ENCODE peak calls at places on chromosome 2, in nine cellular contexts. One of them, this sample, is unnamed.

GRCh38 chr2:191831410-191831994 is 15.4 kb downstream of the CAVIN2 start:
- DNase-seq in HCT116: no peak
- DNase-seq in heart left ventricle: no peak
- DNase-seq in A549: no peak
- DNase-seq in endothelial cell of umbilical vein: peak; percentile 85
- DNase-seq in uterus: no peak
- DNase-seq in stomach: no peak
- DNase-seq in IMR-90: no peak
- DNase-seq in body of pancreas: no peak
- DNase-seq in this sample: no peak

GRCh38 chr2:171702781-171703556 is 15.7 kb downstream of the DYNC1I2 start:
- DNase-seq in stomach: no peak
- DNase-seq in heart left ventricle: no peak
- DNase-seq in uterus: no peak
- DNase-seq in A549: no peak
- DNase-seq in endothelial cell of umbilical vein: peak; percentile 19
- DNase-seq in IMR-90: peak; percentile 49
- DNase-seq in HCT116: no peak
- DNase-seq in body of pancreas: no peak
- DNase-seq in this sample: no peak

GRCh38 chr2:173288561-173288960 is 66.1 kb upstream of the CDCA7 start:
- DNase-seq in stomach: no peak
- DNase-seq in endothelial cell of umbilical vein: no peak
- DNase-seq in heart left ventricle: no peak
- DNase-seq in HCT116: no peak
- DNase-seq in A549: peak; percentile 30
- DNase-seq in IMR-90: peak; percentile 77
- DNase-seq in uterus: no peak
- DNase-seq in body of pancreas: no peak
- DNase-seq in this sample: no peak

GRCh38 chr2:160555420-160555819 is 61.8 kb upstream of the RBMS1 start:
- DNase-seq in HCT116: no peak
- DNase-seq in body of pancreas: no peak
- DNase-seq in stomach: no peak
- DNase-seq in A549: no peak
- DNase-seq in IMR-90: no peak
- DNase-seq in endothelial cell of umbilical vein: no peak
- DNase-seq in heart left ventricle: no peak
- DNase-seq in uterus: no peak
- DNase-seq in this sample: no peak

GRCh38 chr2:238285653-238286082 is 2.7 kb downstream of the PER2 start:
- DNase-seq in stomach: peak; percentile 91
- DNase-seq in HCT116: no peak
- DNase-seq in endothelial cell of umbilical vein: no peak
- DNase-seq in body of pancreas: peak; percentile 98
- DNase-seq in A549: peak; percentile 82
- DNase-seq in uterus: peak; percentile 88
- DNase-seq in heart left ventricle: peak; percentile 78
- DNase-seq in IMR-90: peak; percentile 94
- DNase-seq in this sample: no peak

GRCh38 chr2:189164732-189165131 is 14.8 kb downstream of the COL5A2 start:
- DNase-seq in A549: no peak
- DNase-seq in uterus: peak; percentile 58
- DNase-seq in HCT116: no peak
- DNase-seq in stomach: no peak
- DNase-seq in IMR-90: peak; percentile 80
- DNase-seq in heart left ventricle: peak; percentile 35
- DNase-seq in body of pancreas: no peak
- DNase-seq in endothelial cell of umbilical vein: no peak
- DNase-seq in this sample: no peak

GRCh38 chr2:197198890-197199289 is 111.7 kb downstream of the ANKRD44 start:
- DNase-seq in uterus: peak; percentile 43
- DNase-seq in IMR-90: no peak
- DNase-seq in HCT116: no peak
- DNase-seq in stomach: peak; percentile 68
- DNase-seq in endothelial cell of umbilical vein: no peak
- DNase-seq in heart left ventricle: peak; percentile 55
- DNase-seq in A549: no peak
- DNase-seq in body of pancreas: peak; percentile 64
- DNase-seq in this sample: peak; percentile 12

GRCh38 chr2:157302492-157303099 is 23.0 kb downstream of the ERMN start:
- DNase-seq in heart left ventricle: no peak
- DNase-seq in endothelial cell of umbilical vein: peak; percentile 58
- DNase-seq in A549: peak; percentile 31
- DNase-seq in stomach: no peak
- DNase-seq in IMR-90: peak; percentile 44
- DNase-seq in HCT116: peak; percentile 13
- DNase-seq in uterus: no peak
- DNase-seq in body of pancreas: peak; percentile 37
- DNase-seq in this sample: peak; percentile 80

GRCh38 chr2:11488809-11489208 is 22.8 kb upstream of the E2F6 start:
- DNase-seq in endothelial cell of umbilical vein: no peak
- DNase-seq in uterus: no peak
- DNase-seq in HCT116: no peak
- DNase-seq in stomach: no peak
- DNase-seq in IMR-90: no peak
- DNase-seq in heart left ventricle: no peak
- DNase-seq in A549: no peak
- DNase-seq in body of pancreas: no peak
- DNase-seq in this sample: no peak

GRCh38 chr2:33412920-33413319 is 63.5 kb upstream of the RASGRP3 start:
- DNase-seq in IMR-90: peak; percentile 76
- DNase-seq in A549: peak; percentile 55
- DNase-seq in endothelial cell of umbilical vein: peak; percentile 82
- DNase-seq in HCT116: peak; percentile 18
- DNase-seq in stomach: no peak
- DNase-seq in body of pancreas: no peak
- DNase-seq in heart left ventricle: no peak
- DNase-seq in uterus: no peak
- DNase-seq in this sample: peak; percentile 40

GRCh38 chr2:210630904-210631560 is 74.6 kb downstream of the CPS1 start:
- DNase-seq in heart left ventricle: no peak
- DNase-seq in body of pancreas: no peak
- DNase-seq in uterus: no peak
- DNase-seq in IMR-90: no peak
- DNase-seq in endothelial cell of umbilical vein: no peak
- DNase-seq in HCT116: no peak
- DNase-seq in A549: no peak
- DNase-seq in stomach: no peak
- DNase-seq in this sample: no peak

GRCh38 chr2:170212625-170213280 is 34.8 kb downstream of the MYO3B start:
- DNase-seq in body of pancreas: no peak
- DNase-seq in endothelial cell of umbilical vein: no peak
- DNase-seq in A549: no peak
- DNase-seq in uterus: no peak
- DNase-seq in HCT116: no peak
- DNase-seq in stomach: no peak
- DNase-seq in IMR-90: no peak
- DNase-seq in heart left ventricle: no peak
- DNase-seq in this sample: peak; percentile 29

GRCh38 chr2:154836622-154837021 is 138.1 kb downstream of the KCNJ3 start:
- DNase-seq in uterus: no peak
- DNase-seq in IMR-90: no peak
- DNase-seq in A549: no peak
- DNase-seq in stomach: no peak
- DNase-seq in heart left ventricle: no peak
- DNase-seq in endothelial cell of umbilical vein: no peak
- DNase-seq in body of pancreas: no peak
- DNase-seq in HCT116: no peak
- DNase-seq in this sample: no peak

GRCh38 chr2:71631411-71631931 is 178.1 kb downstream of the DYSF start:
- DNase-seq in body of pancreas: no peak
- DNase-seq in HCT116: no peak
- DNase-seq in uterus: no peak
- DNase-seq in heart left ventricle: no peak
- DNase-seq in IMR-90: no peak
- DNase-seq in stomach: no peak
- DNase-seq in A549: no peak
- DNase-seq in endothelial cell of umbilical vein: no peak
- DNase-seq in this sample: no peak

DNA sequence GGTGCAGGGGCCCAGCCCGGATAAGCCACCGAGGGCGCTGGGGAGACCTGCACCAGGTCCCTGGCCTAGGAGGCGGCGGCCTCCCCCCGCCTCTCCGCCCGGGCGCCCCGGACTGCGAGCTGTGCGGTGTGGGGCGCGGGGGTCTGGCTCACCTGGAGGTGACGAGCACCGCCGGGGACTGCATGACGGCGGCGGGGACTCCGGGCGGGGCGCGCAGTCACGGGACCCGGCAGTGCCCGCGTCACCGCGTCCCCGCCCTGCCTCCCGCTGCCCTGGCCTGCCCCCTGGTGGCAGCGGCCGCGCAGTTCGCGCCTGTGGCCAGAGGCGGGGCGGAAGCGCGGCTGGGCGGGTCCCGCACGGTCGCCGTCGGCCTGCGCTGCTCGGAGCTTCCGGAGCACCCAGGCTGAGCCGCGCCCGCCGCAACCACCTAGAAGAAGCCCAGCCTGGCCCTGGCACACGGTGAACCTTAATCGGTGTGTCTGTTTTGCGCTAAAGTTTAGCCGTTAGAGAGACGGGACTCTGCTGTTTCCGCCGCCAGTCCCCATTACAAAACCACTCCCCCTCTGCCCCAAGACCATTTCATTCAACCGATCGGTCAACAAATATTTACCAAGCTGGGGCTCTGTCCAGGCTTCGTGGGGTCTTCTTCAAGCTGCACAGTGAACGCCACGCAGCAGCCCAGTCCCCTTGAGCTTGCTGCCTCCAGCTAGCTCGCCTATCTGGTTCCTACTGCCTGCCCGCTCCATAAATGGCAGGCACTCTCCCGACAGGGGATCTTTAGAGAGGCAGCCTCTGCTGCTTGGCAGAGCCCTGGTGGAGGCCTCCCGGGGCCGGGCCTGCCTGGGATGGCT is at the start of gene HS1BP3:
- DNase-seq in uterus: peak; percentile 72
- DNase-seq in stomach: peak; percentile 92
- DNase-seq in heart left ventricle: peak; percentile 89
- DNase-seq in endothelial cell of umbilical vein: peak; percentile 77
- DNase-seq in IMR-90: peak; percentile 65
- DNase-seq in A549: peak; percentile 85
- DNase-seq in HCT116: peak; percentile 28
- DNase-seq in body of pancreas: peak; percentile 83
- DNase-seq in this sample: peak; percentile 96
- TF ChIP-seq POLR2A in uterus: peak; percentile 87
- TF ChIP-seq POLR2A in stomach: no peak
- TF ChIP-seq POLR2A in heart left ventricle: no peak
- TF ChIP-seq POLR2A in endothelial cell of umbilical vein: peak; percentile 87
- TF ChIP-seq POLR2A in IMR-90: peak; percentile 70
- TF ChIP-seq POLR2A in A549: peak; percentile 92
- TF ChIP-seq POLR2A in HCT116: peak; percentile 84
- TF ChIP-seq POLR2A in body of pancreas: peak; percentile 88
- TF ChIP-seq POLR2A in this sample: peak; percentile 79

GRCh38 chr2:38512211-38512610 is 90.5 kb downstream of the HNRNPLL start:
- DNase-seq in IMR-90: no peak
- DNase-seq in heart left ventricle: no peak
- DNase-seq in endothelial cell of umbilical vein: no peak
- DNase-seq in body of pancreas: no peak
- DNase-seq in A549: no peak
- DNase-seq in uterus: no peak
- DNase-seq in HCT116: no peak
- DNase-seq in stomach: no peak
- DNase-seq in this sample: no peak

GRCh38 chr2:38515155-38516074 is 87.3 kb downstream of the HNRNPLL start:
- DNase-seq in A549: no peak
- DNase-seq in body of pancreas: peak; percentile 64
- DNase-seq in heart left ventricle: peak; percentile 76
- DNase-seq in uterus: peak; percentile 94
- DNase-seq in IMR-90: peak; percentile 59
- DNase-seq in HCT116: no peak
- DNase-seq in stomach: peak; percentile 36
- DNase-seq in endothelial cell of umbilical vein: no peak
- DNase-seq in this sample: peak; percentile 18

GRCh38 chr2:38517284-38517683 is 85.4 kb downstream of the HNRNPLL start:
- DNase-seq in IMR-90: no peak
- DNase-seq in body of pancreas: no peak
- DNase-seq in endothelial cell of umbilical vein: no peak
- DNase-seq in heart left ventricle: no peak
- DNase-seq in uterus: no peak
- DNase-seq in A549: no peak
- DNase-seq in stomach: no peak
- DNase-seq in HCT116: no peak
- DNase-seq in this sample: no peak

GRCh38 chr2:38516122-38516521 is 86.6 kb downstream of the HNRNPLL start:
- DNase-seq in uterus: no peak
- DNase-seq in stomach: no peak
- DNase-seq in IMR-90: no peak
- DNase-seq in endothelial cell of umbilical vein: no peak
- DNase-seq in A549: no peak
- DNase-seq in HCT116: no peak
- DNase-seq in body of pancreas: no peak
- DNase-seq in heart left ventricle: no peak
- DNase-seq in this sample: no peak

GRCh38 chr2:38514603-38515154 is 88.0 kb downstream of the HNRNPLL start:
- DNase-seq in body of pancreas: no peak
- DNase-seq in endothelial cell of umbilical vein: no peak
- DNase-seq in HCT116: no peak
- DNase-seq in IMR-90: no peak
- DNase-seq in stomach: no peak
- DNase-seq in heart left ventricle: no peak
- DNase-seq in uterus: peak; percentile 47
- DNase-seq in A549: no peak
- DNase-seq in this sample: no peak
- TF ChIP-seq POLR2A in body of pancreas: no peak
- TF ChIP-seq POLR2A in endothelial cell of umbilical vein: no peak
- TF ChIP-seq POLR2A in HCT116: no peak
- TF ChIP-seq POLR2A in IMR-90: no peak
- TF ChIP-seq POLR2A in stomach: no peak
- TF ChIP-seq POLR2A in heart left ventricle: no peak
- TF ChIP-seq POLR2A in uterus: no peak
- TF ChIP-seq POLR2A in A549: no peak
- TF ChIP-seq POLR2A in this sample: no peak

GRCh38 chr2:223957092-223957851 is at the start of gene MRPL44:
- DNase-seq in A549: peak; percentile 71
- DNase-seq in IMR-90: peak; percentile 93
- DNase-seq in stomach: peak; percentile 99
- DNase-seq in heart left ventricle: peak; percentile 96
- DNase-seq in body of pancreas: peak; percentile 96
- DNase-seq in HCT116: peak; percentile 89
- DNase-seq in uterus: peak; percentile 96
- DNase-seq in endothelial cell of umbilical vein: peak; percentile 95
- DNase-seq in this sample: peak; percentile 98
- TF ChIP-seq POLR2A in A549: peak; percentile 61
- TF ChIP-seq POLR2A in IMR-90: peak; percentile 85
- TF ChIP-seq POLR2A in stomach: no peak
- TF ChIP-seq POLR2A in heart left ventricle: no peak
- TF ChIP-seq POLR2A in body of pancreas: peak; percentile 83
- TF ChIP-seq POLR2A in HCT116: peak; percentile 78
- TF ChIP-seq POLR2A in uterus: peak; percentile 76
- TF ChIP-seq POLR2A in endothelial cell of umbilical vein: peak; percentile 90
- TF ChIP-seq POLR2A in this sample: peak; percentile 83

DNA sequence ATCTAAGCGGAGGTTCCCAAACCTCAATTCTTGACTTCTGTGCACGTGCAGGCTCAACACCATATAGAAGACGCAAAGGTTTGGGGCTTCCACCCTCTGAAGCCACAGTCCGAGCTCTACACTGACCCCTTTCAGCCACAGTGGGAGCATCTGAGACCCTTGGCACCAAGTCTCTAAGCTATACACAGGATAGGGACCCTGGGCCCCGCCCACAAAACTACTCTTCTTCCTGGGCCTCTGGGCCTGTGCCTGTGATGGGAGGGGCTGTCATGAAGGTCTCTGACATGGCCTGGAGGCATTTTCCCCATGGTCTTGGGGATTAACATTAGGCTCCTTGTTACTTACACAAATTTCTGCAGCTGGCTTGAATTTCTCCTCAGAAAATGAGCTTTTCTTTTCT is 1374.1 kb upstream of the NXPH2 start:
- DNase-seq in body of pancreas: no peak
- DNase-seq in A549: no peak
- DNase-seq in stomach: no peak
- DNase-seq in uterus: no peak
- DNase-seq in heart left ventricle: no peak
- DNase-seq in endothelial cell of umbilical vein: no peak
- DNase-seq in IMR-90: no peak
- DNase-seq in HCT116: no peak
- DNase-seq in this sample: no peak
- TF ChIP-seq POLR2A in body of pancreas: no peak
- TF ChIP-seq POLR2A in A549: no peak
- TF ChIP-seq POLR2A in stomach: no peak
- TF ChIP-seq POLR2A in uterus: no peak
- TF ChIP-seq POLR2A in heart left ventricle: no peak
- TF ChIP-seq POLR2A in endothelial cell of umbilical vein: no peak
- TF ChIP-seq POLR2A in IMR-90: no peak
- TF ChIP-seq POLR2A in HCT116: no peak
- TF ChIP-seq POLR2A in this sample: no peak